ENCODE peak calls at places on chromosomes 2 and 18, in seven cellular contexts. C is effector memory CD8-positive, alpha-beta T cell; Z is COR-L47; I is non-pigmented ciliary epithelial cell; T is stimulated activated CD4-positive, alpha-beta T cell treated with anti-CD3 and anti-CD28 coated beads, Interleukin-12 subunit alpha, Interleukin-12 subunit beta, amount 100 ng/mL, for 4 hours; H is left ventricle myocardium inferior; B is Kasumi-1. Y is an unnamed sample.

GRCh38 chr18:79384151-79384807 is 11.5 kb upstream of the NFATC1 start:
- DNase-seq in T (no peak), Z (no peak), B (no peak), C (no peak), H (no peak), I (no peak), Y (no peak)

GRCh38 chr2:88209526-88210131 is 39.5 kb downstream of the THNSL2 start:
- DNase-seq in H (no peak), T (no peak), B (no peak), I (no peak), Z (no peak), C (no peak), Y (no peak)

GRCh38 chr2:164757934-164758695 is 83.5 kb downstream of the COBLL1 start:
- DNase-seq in I (peak), C (no peak), B (no peak), T (no peak), H (no peak), Z (no peak), Y (no peak)

GRCh38 chr2:202705446-202706020 is 70.8 kb downstream of the FAM117B start:
- DNase-seq in T (no peak), I (no peak), H (no peak), Z (no peak), C (no peak), B (no peak), Y (no peak)

GRCh38 chr2:73258186-73258912 is 24.2 kb downstream of the CCT7 start:
- DNase-seq in T (no peak), H (no peak), B (no peak), I (no peak), Z (no peak), C (no peak), Y (no peak)

GRCh38 chr2:88452980-88453582 is 588 bp upstream of the FOXI3 start:
- DNase-seq in B (no peak), Z (no peak), C (no peak), T (no peak), I (no peak), H (no peak), Y (no peak)

GRCh38 chr2:95269036-95269680 is 5.1 kb upstream of the PROM2 start:
- DNase-seq in B (no peak), I (no peak), C (no peak), T (no peak), H (no peak), Z (no peak), Y (no peak)

GRCh38 chr2:225598922-225599321 is 199.4 kb downstream of the NYAP2 start:
- DNase-seq in C (no peak), Z (no peak), T (no peak), H (no peak), I (peak), B (no peak), Y (no peak)

GRCh38 chr2:222052934-222053367 is 245.8 kb downstream of the PAX3 start:
- DNase-seq in C (no peak), Z (peak), B (no peak), H (no peak), I (no peak), T (no peak), Y (no peak)

GRCh38 chr2:103788875-103789715 is 1027.3 kb downstream of the TMEM182 start:
- DNase-seq in C (no peak), T (no peak), I (peak), H (peak), Z (peak), B (no peak), Y (no peak)

GRCh38 chr2:168545439-168546082 is 89.5 kb downstream of the CERS6 start:
- DNase-seq in B (peak), H (no peak), I (peak), Z (peak), C (no peak), T (no peak), Y (no peak)

GRCh38 chr2:207265849-207266248 is 100.1 kb upstream of the KLF7 start:
- DNase-seq in C (no peak), B (peak), T (no peak), I (no peak), H (no peak), Z (no peak), Y (no peak)

GRCh38 chr18:23824704-23825103 is 135.5 kb downstream of the LAMA3 start:
- DNase-seq in B (no peak), C (no peak), H (no peak), T (no peak), I (no peak), Z (no peak), Y (no peak)

GRCh38 chr2:196453613-196454047 is 185.9 kb upstream of the CCDC150 start:
- DNase-seq in Z (peak), H (no peak), T (peak), B (peak), I (peak), C (peak), Y (peak)

GRCh38 chr2:16402891-16403290 is 262.7 kb downstream of the CYRIA start:
- DNase-seq in H (no peak), Z (no peak), I (no peak), C (no peak), B (no peak), T (no peak), Y (no peak)

GRCh38 chr2:9263388-9263787 is 56.8 kb downstream of the ASAP2 start:
- DNase-seq in Z (no peak), T (no peak), I (no peak), C (no peak), B (peak), H (peak), Y (no peak)

GRCh38 chr2:112688086-112688880 is 32.5 kb upstream of the NT5DC4 start:
- DNase-seq in C (no peak), Z (no peak), B (no peak), I (no peak), H (no peak), T (no peak), Y (no peak)

GRCh38 chr2:65340898-65341681 is 91.3 kb downstream of the SPRED2 start:
- DNase-seq in H (no peak), C (no peak), I (no peak), Z (no peak), T (no peak), B (no peak), Y (no peak)

GRCh38 chr2:29226375-29226774 is 111.2 kb downstream of the CLIP4 start:
- DNase-seq in I (no peak), B (no peak), H (no peak), C (no peak), T (no peak), Z (no peak), Y (no peak)

GRCh38 chr2:207231962-207232361 is 66.2 kb upstream of the KLF7 start:
- DNase-seq in T (no peak), Z (no peak), B (no peak), H (no peak), I (no peak), C (no peak), Y (no peak)

GRCh38 chr2:24912523-24912922 is 7.5 kb downstream of the ADCY3 start:
- DNase-seq in Z (no peak), T (no peak), I (no peak), H (no peak), B (no peak), C (no peak), Y (no peak)

GRCh38 chr2:101052147-101052546 is 50.1 kb downstream of the RPL31 start:
- DNase-seq in B (no peak), T (no peak), C (no peak), H (no peak), Z (no peak), I (no peak), Y (no peak)

GRCh38 chr18:13653746-13654455 is 72.5 kb downstream of the FAM210A start:
- DNase-seq in H (no peak), Z (no peak), B (no peak), C (no peak), I (no peak), T (no peak), Y (no peak)

GRCh38 chr18:46946656-46947282 is 29.4 kb downstream of the KATNAL2 start:
- DNase-seq in H (peak), Z (peak), I (peak), B (no peak), T (peak), C (peak), Y (peak)